ENCODE peak calls at places on chromosomes 12 and 14, in five cellular contexts. One of them, this sample, is unnamed.
A peak's percentile ranks its signal among the peaks of the same experiment; 100 is the strongest.

GRCh38 chr12:92403210-92404175 is 257.8 kb upstream of the BTG1 start:
- DNase-seq in type B pancreatic cell: no peak
- DNase-seq in left ventricle myocardium superior: no peak
- DNase-seq in stimulated activated CD4-positive, alpha-beta T cell treated with anti-CD3 and anti-CD28 coated beads, Interleukin-2, amount 100 ng/mL, for 48 hours: peak; percentile 36
- DNase-seq in endothelial cell: no peak
- DNase-seq in this sample: peak; percentile 51

GRCh38 chr14:95652171-95652570 is 34.1 kb upstream of the TCL1B start:
- DNase-seq in stimulated activated CD4-positive, alpha-beta T cell treated with anti-CD3 and anti-CD28 coated beads, Interleukin-2, amount 100 ng/mL, for 48 hours: no peak
- DNase-seq in type B pancreatic cell: no peak
- DNase-seq in left ventricle myocardium superior: no peak
- DNase-seq in endothelial cell: no peak
- DNase-seq in this sample: no peak

GRCh38 chr12:109736552-109737108 is 23.0 kb downstream of the FAM222A start:
- DNase-seq in type B pancreatic cell: no peak
- DNase-seq in left ventricle myocardium superior: peak; percentile 43
- DNase-seq in stimulated activated CD4-positive, alpha-beta T cell treated with anti-CD3 and anti-CD28 coated beads, Interleukin-2, amount 100 ng/mL, for 48 hours: no peak
- DNase-seq in endothelial cell: peak; percentile 79
- DNase-seq in this sample: peak; percentile 63

GRCh38 chr14:87745507-87746118 is 247.4 kb downstream of the GALC start:
- DNase-seq in type B pancreatic cell: no peak
- DNase-seq in left ventricle myocardium superior: no peak
- DNase-seq in stimulated activated CD4-positive, alpha-beta T cell treated with anti-CD3 and anti-CD28 coated beads, Interleukin-2, amount 100 ng/mL, for 48 hours: no peak
- DNase-seq in endothelial cell: peak; percentile 53
- DNase-seq in this sample: peak; percentile 34

GRCh38 chr12:84131076-84131475 is 781.5 kb downstream of the SLC6A15 start:
- DNase-seq in type B pancreatic cell: no peak
- DNase-seq in left ventricle myocardium superior: no peak
- DNase-seq in stimulated activated CD4-positive, alpha-beta T cell treated with anti-CD3 and anti-CD28 coated beads, Interleukin-2, amount 100 ng/mL, for 48 hours: no peak
- DNase-seq in endothelial cell: no peak
- DNase-seq in this sample: peak; percentile 91

GRCh38 chr12:53378222-53378621 is 1.8 kb upstream of the SP1 start:
- DNase-seq in type B pancreatic cell: no peak
- DNase-seq in left ventricle myocardium superior: no peak
- DNase-seq in endothelial cell: no peak
- DNase-seq in stimulated activated CD4-positive, alpha-beta T cell treated with anti-CD3 and anti-CD28 coated beads, Interleukin-2, amount 100 ng/mL, for 48 hours: no peak
- DNase-seq in this sample: no peak

GRCh38 chr12:108302471-108303311 is 36.4 kb downstream of the CMKLR1 start:
- DNase-seq in stimulated activated CD4-positive, alpha-beta T cell treated with anti-CD3 and anti-CD28 coated beads, Interleukin-2, amount 100 ng/mL, for 48 hours: no peak
- DNase-seq in endothelial cell: no peak
- DNase-seq in type B pancreatic cell: no peak
- DNase-seq in left ventricle myocardium superior: peak; percentile 88
- DNase-seq in this sample: no peak

GRCh38 chr12:90366286-90366685 is 588.7 kb downstream of the CCER1 start:
- DNase-seq in endothelial cell: no peak
- DNase-seq in left ventricle myocardium superior: no peak
- DNase-seq in stimulated activated CD4-positive, alpha-beta T cell treated with anti-CD3 and anti-CD28 coated beads, Interleukin-2, amount 100 ng/mL, for 48 hours: no peak
- DNase-seq in type B pancreatic cell: no peak
- DNase-seq in this sample: peak; percentile 42

GRCh38 chr12:57218030-57218853 is 1.6 kb downstream of the NXPH4 start:
- DNase-seq in type B pancreatic cell: no peak
- DNase-seq in left ventricle myocardium superior: no peak
- DNase-seq in endothelial cell: no peak
- DNase-seq in stimulated activated CD4-positive, alpha-beta T cell treated with anti-CD3 and anti-CD28 coated beads, Interleukin-2, amount 100 ng/mL, for 48 hours: no peak
- DNase-seq in this sample: no peak

GRCh38 chr12:15428632-15429031 is 106.3 kb downstream of the PTPRO start:
- DNase-seq in endothelial cell: no peak
- DNase-seq in type B pancreatic cell: no peak
- DNase-seq in stimulated activated CD4-positive, alpha-beta T cell treated with anti-CD3 and anti-CD28 coated beads, Interleukin-2, amount 100 ng/mL, for 48 hours: no peak
- DNase-seq in left ventricle myocardium superior: no peak
- DNase-seq in this sample: no peak

GRCh38 chr14:68211421-68211820 is 391.8 kb downstream of the RAD51B start:
- DNase-seq in left ventricle myocardium superior: no peak
- DNase-seq in stimulated activated CD4-positive, alpha-beta T cell treated with anti-CD3 and anti-CD28 coated beads, Interleukin-2, amount 100 ng/mL, for 48 hours: no peak
- DNase-seq in endothelial cell: no peak
- DNase-seq in type B pancreatic cell: no peak
- DNase-seq in this sample: no peak

GRCh38 chr12:120737557-120738251 is 12.1 kb downstream of the ACADS start:
- DNase-seq in endothelial cell: peak; percentile 39
- DNase-seq in left ventricle myocardium superior: no peak
- DNase-seq in stimulated activated CD4-positive, alpha-beta T cell treated with anti-CD3 and anti-CD28 coated beads, Interleukin-2, amount 100 ng/mL, for 48 hours: no peak
- DNase-seq in type B pancreatic cell: no peak
- DNase-seq in this sample: no peak

GRCh38 chr14:55583942-55584468 is 4.0 kb downstream of the KTN1 start:
- DNase-seq in endothelial cell: no peak
- DNase-seq in left ventricle myocardium superior: no peak
- DNase-seq in stimulated activated CD4-positive, alpha-beta T cell treated with anti-CD3 and anti-CD28 coated beads, Interleukin-2, amount 100 ng/mL, for 48 hours: no peak
- DNase-seq in type B pancreatic cell: no peak
- DNase-seq in this sample: peak; percentile 52

This sample was measured in iris pigment epithelial cell.